ENCODE peak calls at places on chromosomes 13 and 19, in five cellular contexts. One of them, this sample, is unnamed.

GRCh38 chr13:35349673-35350278 is 126.7 kb downstream of the MAB21L1 start:
- DNase-seq in HCT116: peak; percentile 39
- DNase-seq in uterus: no peak
- DNase-seq in neural progenitor cell: no peak
- DNase-seq in ovary: no peak
- DNase-seq in this sample: no peak

GRCh38 chr13:33015791-33016323 is 366 bp upstream of the KL start:
- DNase-seq in HCT116: no peak
- DNase-seq in uterus: peak; percentile 20
- DNase-seq in neural progenitor cell: peak; percentile 45
- DNase-seq in ovary: peak; percentile 44
- DNase-seq in this sample: no peak

GRCh38 chr13:98232456-98232855 is 55.4 kb upstream of the RNF113B start:
- DNase-seq in HCT116: no peak
- DNase-seq in uterus: no peak
- DNase-seq in neural progenitor cell: no peak
- DNase-seq in ovary: no peak
- DNase-seq in this sample: no peak

GRCh38 chr13:95564091-95564490 is 11.6 kb downstream of the CLDN10 start:
- DNase-seq in HCT116: no peak
- DNase-seq in uterus: no peak
- DNase-seq in neural progenitor cell: no peak
- DNase-seq in ovary: no peak
- DNase-seq in this sample: no peak

GRCh38 chr19:30091456-30091855 is 149.4 kb downstream of the URI1 start:
- DNase-seq in HCT116: no peak
- DNase-seq in uterus: no peak
- DNase-seq in neural progenitor cell: no peak
- DNase-seq in ovary: peak; percentile 21
- DNase-seq in this sample: no peak

GRCh38 chr13:45786293-45786920 is 65.1 kb downstream of the SIAH3 start:
- DNase-seq in HCT116: no peak
- DNase-seq in uterus: no peak
- DNase-seq in neural progenitor cell: no peak
- DNase-seq in ovary: no peak
- DNase-seq in this sample: peak; percentile 57

GRCh38 chr19:43534811-43535761 is 2.1 kb downstream of the ZNF575 start:
- DNase-seq in HCT116: no peak
- DNase-seq in uterus: peak; percentile 70
- DNase-seq in neural progenitor cell: peak; percentile 92
- DNase-seq in ovary: peak; percentile 82
- DNase-seq in this sample: peak; percentile 88

GRCh38 chr19:46369817-46370216 is 22.9 kb downstream of the PPP5C start:
- DNase-seq in HCT116: no peak
- DNase-seq in uterus: no peak
- DNase-seq in neural progenitor cell: no peak
- DNase-seq in ovary: no peak
- DNase-seq in this sample: no peak

GRCh38 chr19:42512743-42513304 is 15.5 kb downstream of the CEACAM1 start:
- DNase-seq in HCT116: no peak
- DNase-seq in uterus: no peak
- DNase-seq in neural progenitor cell: no peak
- DNase-seq in ovary: no peak
- DNase-seq in this sample: no peak

GRCh38 chr13:32585625-32586021 is 629 bp upstream of the PDS5B start:
- DNase-seq in HCT116: no peak
- DNase-seq in uterus: peak; percentile 28
- DNase-seq in neural progenitor cell: peak; percentile 44
- DNase-seq in ovary: no peak
- DNase-seq in this sample: peak; percentile 58

GRCh38 chr13:94917814-94918213 is 205.5 kb upstream of the SOX21 start:
- DNase-seq in HCT116: no peak
- DNase-seq in uterus: no peak
- DNase-seq in neural progenitor cell: peak; percentile 20
- DNase-seq in ovary: no peak
- DNase-seq in this sample: no peak

GRCh38 chr19:29371766-29372415 is 153.9 kb upstream of the VSTM2B start:
- DNase-seq in HCT116: no peak
- DNase-seq in uterus: no peak
- DNase-seq in neural progenitor cell: no peak
- DNase-seq in ovary: no peak
- DNase-seq in this sample: no peak

GRCh38 chr13:38348890-38349289 is 761 bp upstream of the UFM1 start:
- DNase-seq in HCT116: no peak
- DNase-seq in uterus: no peak
- DNase-seq in neural progenitor cell: no peak
- DNase-seq in ovary: no peak
- DNase-seq in this sample: no peak

GRCh38 chr19:55676889-55677505 is 2.0 kb downstream of the EPN1 start:
- DNase-seq in HCT116: no peak
- DNase-seq in uterus: no peak
- DNase-seq in neural progenitor cell: no peak
- DNase-seq in ovary: no peak
- DNase-seq in this sample: no peak

GRCh38 chr19:33603377-33603776 is 18.4 kb upstream of the CHST8 start:
- DNase-seq in HCT116: no peak
- DNase-seq in uterus: no peak
- DNase-seq in neural progenitor cell: no peak
- DNase-seq in ovary: no peak
- DNase-seq in this sample: no peak

GRCh38 chr19:35466259-35466658 is 18.2 kb downstream of the FFAR2 start:
- DNase-seq in HCT116: no peak
- DNase-seq in uterus: no peak
- DNase-seq in neural progenitor cell: no peak
- DNase-seq in ovary: no peak
- DNase-seq in this sample: no peak
- H3K4me1 ChIP-seq in HCT116: no peaks in the 10 kb centered on the region
- H3K4me1 ChIP-seq in uterus: no peaks in the 10 kb centered on the region
- H3K4me1 ChIP-seq in neural progenitor cell: peaks cover 10% of the 10 kb centered on the region
- H3K4me1 ChIP-seq in ovary: no peaks in the 10 kb centered on the region
- H3K4me1 ChIP-seq in this sample: peaks cover 4% of the 10 kb centered on the region

DNA sequence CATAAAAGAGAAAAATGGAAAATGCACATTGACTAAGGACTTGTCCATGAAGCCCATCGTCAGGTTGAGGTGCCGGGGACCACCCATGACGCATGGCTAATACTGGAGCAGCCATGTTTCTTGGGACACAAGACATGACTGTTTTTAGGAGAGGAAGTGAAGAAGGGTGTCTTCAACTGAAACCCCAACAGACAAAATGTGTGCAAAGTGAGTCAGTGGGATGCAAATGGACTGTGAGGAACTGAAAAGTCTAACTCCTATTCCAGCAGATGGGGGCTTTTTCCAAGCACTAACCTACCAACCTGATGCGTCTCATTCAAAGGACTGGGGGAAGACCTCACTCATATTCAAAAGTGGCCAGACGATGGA is 459.3 kb downstream of the FOXO1 start:
- DNase-seq in HCT116: no peak
- DNase-seq in uterus: no peak
- DNase-seq in neural progenitor cell: no peak
- DNase-seq in ovary: no peak
- DNase-seq in this sample: no peak
- H3K4me3 ChIP-seq in HCT116: no peak overlapping the region
- H3K4me3 ChIP-seq in uterus: no peak overlapping the region
- H3K4me3 ChIP-seq in neural progenitor cell: no peak overlapping the region
- H3K4me3 ChIP-seq in ovary: no peak overlapping the region
- H3K4me3 ChIP-seq in this sample: no peak overlapping the region

DNA sequence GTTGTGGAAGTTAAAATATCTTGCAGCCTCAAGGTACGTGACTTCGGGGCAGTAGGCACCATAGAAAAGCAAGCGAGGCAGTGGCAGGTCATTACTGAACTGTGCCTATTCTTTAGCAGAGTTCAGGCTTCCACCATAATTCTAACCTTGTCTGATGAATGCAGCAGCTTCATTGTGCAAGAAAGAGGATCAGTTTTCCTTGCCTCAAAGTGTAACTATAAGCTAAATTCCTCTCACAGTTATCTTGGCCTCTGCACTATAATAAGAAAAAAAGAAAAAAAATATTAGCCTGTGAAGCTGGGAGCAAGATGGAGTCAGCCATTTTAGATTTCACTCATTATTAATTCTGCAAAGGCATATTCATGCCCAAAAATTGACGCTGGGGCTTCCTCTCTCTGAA is 22.9 kb upstream of the SACS start:
- DNase-seq in HCT116: no peak
- DNase-seq in uterus: no peak
- DNase-seq in neural progenitor cell: no peak
- DNase-seq in ovary: no peak
- DNase-seq in this sample: no peak
- H3K4me1 ChIP-seq in HCT116: no peaks in the 10 kb centered on the region
- H3K4me1 ChIP-seq in uterus: no peaks in the 10 kb centered on the region
- H3K4me1 ChIP-seq in neural progenitor cell: no peaks in the 10 kb centered on the region
- H3K4me1 ChIP-seq in ovary: no peaks in the 10 kb centered on the region
- H3K4me1 ChIP-seq in this sample: no peaks in the 10 kb centered on the region

GRCh38 chr19:38709119-38709518 is 35.2 kb downstream of the CAPN12 start:
- DNase-seq in HCT116: no peak
- DNase-seq in uterus: no peak
- DNase-seq in neural progenitor cell: no peak
- DNase-seq in ovary: no peak
- DNase-seq in this sample: no peak
- H3K4me3 ChIP-seq in HCT116: no peak overlapping the region
- H3K4me3 ChIP-seq in uterus: no peak overlapping the region
- H3K4me3 ChIP-seq in neural progenitor cell: no peak overlapping the region
- H3K4me3 ChIP-seq in ovary: no peak overlapping the region
- H3K4me3 ChIP-seq in this sample: no peak overlapping the region

GRCh38 chr19:12947702-12948596 is 2.3 kb downstream of the RAD23A start:
- DNase-seq in HCT116: no peak
- DNase-seq in uterus: no peak
- DNase-seq in neural progenitor cell: no peak
- DNase-seq in ovary: peak; percentile 58
- DNase-seq in this sample: peak; percentile 56

GRCh38 chr19:12948597-12949362 is 3.1 kb downstream of the RAD23A start:
- DNase-seq in HCT116: no peak
- DNase-seq in uterus: no peak
- DNase-seq in neural progenitor cell: no peak
- DNase-seq in ovary: no peak
- DNase-seq in this sample: peak; percentile 49

GRCh38 chr19:12945479-12946091 is at the start of gene RAD23A:
- DNase-seq in HCT116: peak; percentile 96
- DNase-seq in uterus: peak; percentile 97
- DNase-seq in neural progenitor cell: peak; percentile 100
- DNase-seq in ovary: peak; percentile 100
- DNase-seq in this sample: peak; percentile 100

GRCh38 chr19:12944064-12944674 is 1.5 kb upstream of the RAD23A start:
- DNase-seq in HCT116: no peak
- DNase-seq in uterus: no peak
- DNase-seq in neural progenitor cell: no peak
- DNase-seq in ovary: no peak
- DNase-seq in this sample: no peak

DNA sequence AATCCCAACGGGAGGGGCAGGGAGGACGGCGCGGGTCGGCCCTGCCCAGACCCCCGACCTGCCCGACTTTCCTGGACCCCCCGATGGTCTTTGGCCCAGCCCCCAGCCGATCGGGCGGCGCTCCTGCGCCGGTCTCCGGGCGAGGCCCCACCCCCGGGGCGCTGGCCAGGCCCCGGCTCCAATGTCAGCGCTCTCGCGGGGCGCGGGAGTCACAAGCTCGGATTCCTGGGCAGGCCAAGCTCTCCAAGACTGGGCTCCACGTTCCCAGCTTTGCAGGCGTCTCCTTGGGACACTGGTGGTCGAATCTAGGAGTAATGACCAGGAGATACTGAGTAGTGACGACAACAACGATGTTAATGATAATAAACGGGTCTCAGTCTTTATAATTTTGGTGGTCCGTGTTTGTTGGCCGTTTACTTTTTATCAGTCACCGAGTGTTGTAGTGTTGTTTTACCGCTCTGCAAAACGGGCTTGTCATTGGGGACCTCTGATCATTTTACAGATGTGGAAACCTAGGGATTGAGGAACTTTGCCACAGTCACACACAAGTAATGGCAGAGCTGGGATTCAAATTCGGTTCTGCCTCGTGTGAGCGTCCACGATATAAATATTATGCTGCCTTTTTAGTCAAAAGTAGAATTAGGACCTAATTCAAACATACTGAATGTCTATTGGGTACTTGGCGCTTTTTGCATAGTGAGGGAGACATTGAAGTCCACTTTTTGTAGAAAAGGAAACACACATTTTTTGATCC is 607 bp downstream of the RAD23A start:
- DNase-seq in HCT116: peak; percentile 41
- DNase-seq in uterus: peak; percentile 52
- DNase-seq in neural progenitor cell: peak; percentile 94
- DNase-seq in ovary: peak; percentile 79
- DNase-seq in this sample: peak; percentile 75
- H3K4me1 ChIP-seq in HCT116: peaks cover 3% of the 10 kb centered on the region
- H3K4me1 ChIP-seq in uterus: no peaks in the 10 kb centered on the region
- H3K4me1 ChIP-seq in neural progenitor cell: peaks cover 4% of the 10 kb centered on the region
- H3K4me1 ChIP-seq in ovary: no peaks in the 10 kb centered on the region
- H3K4me1 ChIP-seq in this sample: no peaks in the 10 kb centered on the region

GRCh38 chr19:2240881-2241760 is 4.5 kb downstream of the SF3A2 start:
- DNase-seq in HCT116: no peak
- DNase-seq in uterus: no peak
- DNase-seq in neural progenitor cell: no peak
- DNase-seq in ovary: no peak
- DNase-seq in this sample: no peak
- H3K4me3 ChIP-seq in HCT116: no peak overlapping the region
- H3K4me3 ChIP-seq in uterus: no peak overlapping the region
- H3K4me3 ChIP-seq in neural progenitor cell: peak overlapping the region; percentile 72
- H3K4me3 ChIP-seq in ovary: no peak overlapping the region
- H3K4me3 ChIP-seq in this sample: no peak overlapping the region

GRCh38 chr19:2491130-2491801 is 15.3 kb downstream of the GADD45B start:
- DNase-seq in HCT116: no peak
- DNase-seq in uterus: peak; percentile 39
- DNase-seq in neural progenitor cell: no peak
- DNase-seq in ovary: no peak
- DNase-seq in this sample: peak; percentile 68

GRCh38 chr19:2488405-2488941 is 12.5 kb downstream of the GADD45B start:
- DNase-seq in HCT116: no peak
- DNase-seq in uterus: no peak
- DNase-seq in neural progenitor cell: no peak
- DNase-seq in ovary: no peak
- DNase-seq in this sample: no peak

GRCh38 chr19:2488942-2489731 is 13.2 kb downstream of the GADD45B start:
- DNase-seq in HCT116: no peak
- DNase-seq in uterus: no peak
- DNase-seq in neural progenitor cell: peak; percentile 85
- DNase-seq in ovary: peak; percentile 64
- DNase-seq in this sample: peak; percentile 87

GRCh38 chr19:2492870-2493269 is 16.9 kb downstream of the GADD45B start:
- DNase-seq in HCT116: no peak
- DNase-seq in uterus: no peak
- DNase-seq in neural progenitor cell: no peak
- DNase-seq in ovary: no peak
- DNase-seq in this sample: no peak

DNA sequence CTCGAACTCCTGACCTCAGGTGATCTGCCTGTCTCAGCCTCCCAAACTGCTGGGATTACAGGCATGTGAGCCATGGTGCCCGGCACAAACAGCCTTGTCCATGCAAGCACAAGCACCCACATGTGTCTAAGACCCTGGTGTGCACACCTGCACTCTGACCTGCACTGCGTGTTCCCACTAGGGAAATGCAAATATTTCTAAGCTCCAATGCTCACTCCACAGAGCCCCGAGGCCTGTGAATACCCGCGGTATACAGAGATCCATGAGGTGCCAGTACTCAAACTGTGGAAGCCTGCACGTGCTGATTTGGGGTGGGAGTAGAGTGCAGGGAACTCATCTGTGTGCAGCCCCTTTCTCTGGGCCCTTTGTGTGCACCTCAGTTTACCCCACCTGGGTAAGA is 14.7 kb downstream of the GADD45B start:
- DNase-seq in HCT116: no peak
- DNase-seq in uterus: no peak
- DNase-seq in neural progenitor cell: no peak
- DNase-seq in ovary: no peak
- DNase-seq in this sample: no peak
- H3K4me1 ChIP-seq in HCT116: peaks cover 31% of the 10 kb centered on the region
- H3K4me1 ChIP-seq in uterus: no peaks in the 10 kb centered on the region
- H3K4me1 ChIP-seq in neural progenitor cell: peaks cover 7% of the 10 kb centered on the region
- H3K4me1 ChIP-seq in ovary: peaks cover 16% of the 10 kb centered on the region
- H3K4me1 ChIP-seq in this sample: peaks cover 5% of the 10 kb centered on the region

GRCh38 chr19:7489609-7490044 is 792 bp upstream of the PEX11G start:
- DNase-seq in HCT116: no peak
- DNase-seq in uterus: no peak
- DNase-seq in neural progenitor cell: peak; percentile 13
- DNase-seq in ovary: no peak
- DNase-seq in this sample: no peak
- H3K4me3 ChIP-seq in HCT116: no peak overlapping the region
- H3K4me3 ChIP-seq in uterus: no peak overlapping the region
- H3K4me3 ChIP-seq in neural progenitor cell: no peak overlapping the region
- H3K4me3 ChIP-seq in ovary: no peak overlapping the region
- H3K4me3 ChIP-seq in this sample: no peak overlapping the region